ENCODE peak calls at places on chromosomes 12 and 14, in ten cellular contexts. One of them, this sample, is unnamed.

GRCh38 chr12:102824218-102824835 is 92.7 kb downstream of the PAH start:
- DNase-seq in BE2C: no peak
- DNase-seq in IMR-90: peak
- DNase-seq in ovary: peak
- DNase-seq in upper lobe of right lung: peak
- DNase-seq in GM13977: peak
- DNase-seq in PC-9: no peak
- DNase-seq in fibroblast of lung: no peak
- DNase-seq in Calu3: peak
- DNase-seq in fibroblast of mammary gland: peak
- DNase-seq in this sample: no peak

GRCh38 chr12:107759410-107759809 is 1.5 kb downstream of the PRDM4 start:
- DNase-seq in GM13977: no peak
- DNase-seq in ovary: no peak
- DNase-seq in upper lobe of right lung: no peak
- DNase-seq in fibroblast of mammary gland: peak
- DNase-seq in Calu3: peak
- DNase-seq in PC-9: peak
- DNase-seq in IMR-90: peak
- DNase-seq in BE2C: no peak
- DNase-seq in fibroblast of lung: peak
- DNase-seq in this sample: peak

GRCh38 chr12:74526535-74526934 is 11.1 kb upstream of the ATXN7L3B start:
- DNase-seq in IMR-90: no peak
- DNase-seq in fibroblast of lung: no peak
- DNase-seq in fibroblast of mammary gland: no peak
- DNase-seq in PC-9: no peak
- DNase-seq in GM13977: no peak
- DNase-seq in ovary: no peak
- DNase-seq in upper lobe of right lung: no peak
- DNase-seq in Calu3: no peak
- DNase-seq in BE2C: no peak
- DNase-seq in this sample: no peak

GRCh38 chr12:108822458-108823205 is 34.8 kb downstream of the SSH1 start:
- DNase-seq in GM13977: no peak
- DNase-seq in PC-9: peak
- DNase-seq in fibroblast of lung: no peak
- DNase-seq in upper lobe of right lung: no peak
- DNase-seq in ovary: no peak
- DNase-seq in BE2C: no peak
- DNase-seq in fibroblast of mammary gland: no peak
- DNase-seq in IMR-90: no peak
- DNase-seq in Calu3: no peak
- DNase-seq in this sample: no peak

GRCh38 chr12:71947645-71948105 is 9.0 kb downstream of the TPH2 start:
- DNase-seq in upper lobe of right lung: no peak
- DNase-seq in IMR-90: peak
- DNase-seq in ovary: no peak
- DNase-seq in fibroblast of lung: peak
- DNase-seq in Calu3: peak
- DNase-seq in PC-9: peak
- DNase-seq in fibroblast of mammary gland: peak
- DNase-seq in BE2C: no peak
- DNase-seq in GM13977: no peak
- DNase-seq in this sample: no peak

GRCh38 chr12:69621551-69621950 is 10.8 kb upstream of the LRRC10 start:
- DNase-seq in PC-9: no peak
- DNase-seq in Calu3: no peak
- DNase-seq in GM13977: no peak
- DNase-seq in fibroblast of mammary gland: no peak
- DNase-seq in ovary: no peak
- DNase-seq in upper lobe of right lung: no peak
- DNase-seq in BE2C: no peak
- DNase-seq in IMR-90: no peak
- DNase-seq in fibroblast of lung: no peak
- DNase-seq in this sample: no peak

GRCh38 chr14:99655521-99655920 is 10.6 kb downstream of the HHIPL1 start:
- DNase-seq in GM13977: no peak
- DNase-seq in fibroblast of mammary gland: peak
- DNase-seq in IMR-90: peak
- DNase-seq in PC-9: no peak
- DNase-seq in fibroblast of lung: peak
- DNase-seq in BE2C: no peak
- DNase-seq in upper lobe of right lung: no peak
- DNase-seq in ovary: no peak
- DNase-seq in Calu3: no peak
- DNase-seq in this sample: no peak

GRCh38 chr14:76473381-76474263 is 97.7 kb downstream of the ESRRB start:
- DNase-seq in GM13977: no peak
- DNase-seq in fibroblast of lung: no peak
- DNase-seq in PC-9: no peak
- DNase-seq in Calu3: no peak
- DNase-seq in IMR-90: peak
- DNase-seq in fibroblast of mammary gland: no peak
- DNase-seq in ovary: no peak
- DNase-seq in upper lobe of right lung: peak
- DNase-seq in BE2C: no peak
- DNase-seq in this sample: no peak

GRCh38 chr14:68497016-68497415 is 295.9 kb downstream of the ZFP36L1 start:
- DNase-seq in IMR-90: peak
- DNase-seq in fibroblast of lung: peak
- DNase-seq in upper lobe of right lung: no peak
- DNase-seq in BE2C: no peak
- DNase-seq in GM13977: no peak
- DNase-seq in ovary: no peak
- DNase-seq in fibroblast of mammary gland: peak
- DNase-seq in Calu3: no peak
- DNase-seq in PC-9: peak
- DNase-seq in this sample: no peak

GRCh38 chr12:15650399-15651128 is 138.6 kb downstream of the EPS8 start:
- DNase-seq in upper lobe of right lung: no peak
- DNase-seq in Calu3: no peak
- DNase-seq in fibroblast of mammary gland: no peak
- DNase-seq in fibroblast of lung: peak
- DNase-seq in IMR-90: no peak
- DNase-seq in GM13977: no peak
- DNase-seq in BE2C: no peak
- DNase-seq in ovary: no peak
- DNase-seq in PC-9: no peak
- DNase-seq in this sample: no peak

GRCh38 chr12:63978519-63978918 is 134.0 kb downstream of the SRGAP1 start:
- DNase-seq in BE2C: no peak
- DNase-seq in IMR-90: peak
- DNase-seq in fibroblast of lung: peak
- DNase-seq in fibroblast of mammary gland: peak
- DNase-seq in upper lobe of right lung: no peak
- DNase-seq in Calu3: no peak
- DNase-seq in GM13977: no peak
- DNase-seq in PC-9: peak
- DNase-seq in ovary: no peak
- DNase-seq in this sample: peak

GRCh38 chr12:105667880-105668279 is 337.4 kb downstream of the C12orf75 start:
- DNase-seq in fibroblast of lung: no peak
- DNase-seq in Calu3: no peak
- DNase-seq in PC-9: no peak
- DNase-seq in GM13977: no peak
- DNase-seq in BE2C: no peak
- DNase-seq in fibroblast of mammary gland: no peak
- DNase-seq in upper lobe of right lung: no peak
- DNase-seq in IMR-90: no peak
- DNase-seq in ovary: no peak
- DNase-seq in this sample: no peak

GRCh38 chr12:52407918-52408317 is 1.8 kb upstream of the KRT82 start:
- DNase-seq in BE2C: no peak
- DNase-seq in ovary: no peak
- DNase-seq in GM13977: no peak
- DNase-seq in fibroblast of mammary gland: no peak
- DNase-seq in Calu3: no peak
- DNase-seq in fibroblast of lung: no peak
- DNase-seq in IMR-90: no peak
- DNase-seq in PC-9: no peak
- DNase-seq in upper lobe of right lung: no peak
- DNase-seq in this sample: no peak
- TF ChIP-seq CTCF in BE2C: no peak
- TF ChIP-seq CTCF in ovary: no peak
- TF ChIP-seq CTCF in GM13977: no peak
- TF ChIP-seq CTCF in fibroblast of mammary gland: peak
- TF ChIP-seq CTCF in Calu3: no peak
- TF ChIP-seq CTCF in fibroblast of lung: no peak
- TF ChIP-seq CTCF in IMR-90: no peak
- TF ChIP-seq CTCF in PC-9: no peak
- TF ChIP-seq CTCF in upper lobe of right lung: no peak
- TF ChIP-seq CTCF in this sample: peak

DNA sequence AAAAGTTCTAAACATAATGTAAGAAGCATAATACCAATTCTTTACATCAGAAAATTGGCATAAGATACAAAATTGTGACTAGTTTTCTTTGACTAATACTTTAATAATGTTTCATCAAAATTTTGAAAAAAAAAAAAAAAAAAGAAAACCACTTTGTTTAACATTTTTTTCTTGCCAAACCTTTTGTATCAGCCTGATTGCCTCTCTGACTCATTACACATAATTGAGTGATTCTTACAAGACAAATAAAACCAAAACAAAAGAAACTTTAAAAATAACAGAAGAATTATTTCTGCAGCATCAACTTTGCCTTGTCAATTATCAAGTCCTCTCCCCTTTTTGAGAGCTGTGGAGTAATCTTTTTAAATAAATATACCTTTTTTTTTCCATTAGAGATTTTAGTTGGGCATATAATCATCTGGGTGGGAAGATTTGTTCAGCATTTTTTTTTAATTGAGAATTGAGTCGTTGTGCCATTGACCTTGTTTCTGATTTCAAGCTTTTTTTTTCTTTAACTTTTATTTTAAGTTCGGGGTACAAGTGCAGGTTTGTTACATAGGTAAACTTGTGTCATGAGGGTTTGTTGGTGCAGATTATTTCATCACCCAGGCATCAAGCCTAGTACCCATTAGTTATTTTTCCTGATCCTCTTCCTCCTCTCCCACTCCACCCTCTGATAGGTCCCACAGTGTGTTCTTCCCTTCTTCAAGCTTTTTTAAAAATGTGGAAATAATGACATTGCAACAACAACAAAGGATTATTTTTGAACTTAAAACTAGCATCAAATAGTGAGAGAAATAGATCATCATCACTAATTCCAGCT is 45.8 kb upstream of the HMGA2 start:
- DNase-seq in ovary: no peak
- DNase-seq in fibroblast of mammary gland: peak
- DNase-seq in upper lobe of right lung: no peak
- DNase-seq in fibroblast of lung: peak
- DNase-seq in PC-9: peak
- DNase-seq in BE2C: no peak
- DNase-seq in GM13977: no peak
- DNase-seq in IMR-90: peak
- DNase-seq in Calu3: no peak
- DNase-seq in this sample: no peak
- TF ChIP-seq CTCF in ovary: no peak
- TF ChIP-seq CTCF in fibroblast of mammary gland: no peak
- TF ChIP-seq CTCF in upper lobe of right lung: no peak
- TF ChIP-seq CTCF in fibroblast of lung: no peak
- TF ChIP-seq CTCF in PC-9: no peak
- TF ChIP-seq CTCF in BE2C: no peak
- TF ChIP-seq CTCF in GM13977: no peak
- TF ChIP-seq CTCF in IMR-90: no peak
- TF ChIP-seq CTCF in Calu3: no peak
- TF ChIP-seq CTCF in this sample: no peak

GRCh38 chr14:92787554-92787953 is 6.6 kb upstream of the GOLGA5 start:
- DNase-seq in Calu3: no peak
- DNase-seq in PC-9: no peak
- DNase-seq in GM13977: no peak
- DNase-seq in BE2C: no peak
- DNase-seq in ovary: no peak
- DNase-seq in fibroblast of mammary gland: no peak
- DNase-seq in IMR-90: no peak
- DNase-seq in upper lobe of right lung: no peak
- DNase-seq in fibroblast of lung: no peak
- DNase-seq in this sample: no peak

GRCh38 chr14:92783813-92784431 is 10.2 kb upstream of the GOLGA5 start:
- DNase-seq in BE2C: peak
- DNase-seq in PC-9: peak
- DNase-seq in GM13977: peak
- DNase-seq in IMR-90: peak
- DNase-seq in Calu3: peak
- DNase-seq in upper lobe of right lung: no peak
- DNase-seq in ovary: no peak
- DNase-seq in fibroblast of lung: peak
- DNase-seq in fibroblast of mammary gland: peak
- DNase-seq in this sample: peak

GRCh38 chr14:92786427-92786756 is 7.7 kb upstream of the GOLGA5 start:
- DNase-seq in GM13977: no peak
- DNase-seq in upper lobe of right lung: no peak
- DNase-seq in BE2C: no peak
- DNase-seq in fibroblast of lung: no peak
- DNase-seq in PC-9: no peak
- DNase-seq in IMR-90: no peak
- DNase-seq in ovary: no peak
- DNase-seq in fibroblast of mammary gland: no peak
- DNase-seq in Calu3: no peak
- DNase-seq in this sample: no peak

GRCh38 chr14:92789457-92790089 is 4.5 kb upstream of the GOLGA5 start:
- DNase-seq in fibroblast of lung: no peak
- DNase-seq in IMR-90: peak
- DNase-seq in fibroblast of mammary gland: peak
- DNase-seq in PC-9: no peak
- DNase-seq in upper lobe of right lung: no peak
- DNase-seq in GM13977: no peak
- DNase-seq in Calu3: no peak
- DNase-seq in BE2C: no peak
- DNase-seq in ovary: no peak
- DNase-seq in this sample: no peak

GRCh38 chr14:92785601-92786426 is 8.3 kb upstream of the GOLGA5 start:
- DNase-seq in GM13977: no peak
- DNase-seq in fibroblast of mammary gland: peak
- DNase-seq in upper lobe of right lung: no peak
- DNase-seq in PC-9: peak
- DNase-seq in Calu3: peak
- DNase-seq in fibroblast of lung: peak
- DNase-seq in ovary: peak
- DNase-seq in BE2C: no peak
- DNase-seq in IMR-90: peak
- DNase-seq in this sample: no peak
- TF ChIP-seq CTCF in GM13977: no peak
- TF ChIP-seq CTCF in fibroblast of mammary gland: peak
- TF ChIP-seq CTCF in upper lobe of right lung: no peak
- TF ChIP-seq CTCF in PC-9: no peak
- TF ChIP-seq CTCF in Calu3: no peak
- TF ChIP-seq CTCF in fibroblast of lung: peak
- TF ChIP-seq CTCF in ovary: no peak
- TF ChIP-seq CTCF in BE2C: no peak
- TF ChIP-seq CTCF in IMR-90: peak
- TF ChIP-seq CTCF in this sample: no peak

DNA sequence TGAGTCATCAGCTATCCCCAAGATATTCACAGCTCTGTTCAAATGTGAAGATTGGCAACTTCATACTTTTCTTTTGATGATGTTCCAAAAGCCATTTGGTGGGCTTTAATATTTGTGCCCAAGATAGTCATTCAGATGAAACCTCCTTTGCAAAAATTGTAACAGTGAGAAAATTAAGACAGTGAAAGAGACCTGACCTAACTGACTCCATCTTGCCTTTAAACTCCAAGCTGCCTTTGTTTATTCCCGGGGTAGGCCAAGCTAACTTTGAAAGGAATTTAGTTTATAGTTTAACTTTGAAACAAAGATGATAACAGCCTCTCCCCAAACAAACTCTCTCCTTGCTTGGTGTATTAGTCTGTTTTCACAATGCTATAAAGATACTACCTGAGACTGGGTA is 221.1 kb downstream of the KTN1 start:
- DNase-seq in IMR-90: no peak
- DNase-seq in ovary: no peak
- DNase-seq in fibroblast of mammary gland: no peak
- DNase-seq in PC-9: no peak
- DNase-seq in GM13977: no peak
- DNase-seq in Calu3: no peak
- DNase-seq in upper lobe of right lung: no peak
- DNase-seq in BE2C: no peak
- DNase-seq in fibroblast of lung: no peak
- DNase-seq in this sample: no peak
- TF ChIP-seq CTCF in IMR-90: no peak
- TF ChIP-seq CTCF in ovary: no peak
- TF ChIP-seq CTCF in fibroblast of mammary gland: no peak
- TF ChIP-seq CTCF in PC-9: no peak
- TF ChIP-seq CTCF in GM13977: no peak
- TF ChIP-seq CTCF in Calu3: no peak
- TF ChIP-seq CTCF in upper lobe of right lung: no peak
- TF ChIP-seq CTCF in BE2C: no peak
- TF ChIP-seq CTCF in fibroblast of lung: no peak
- TF ChIP-seq CTCF in this sample: no peak